ENCODE peak calls at places on chromosome 14, in four cellular contexts. One of them, this sample, is unnamed.

GRCh38 chr14:80264698-80265097 is 53.4 kb upstream of the DIO2 start:
- DNase-seq in NCI-H460: no peak
- DNase-seq in epithelial cell of esophagus: no peak
- DNase-seq in heart left ventricle: no peak
- DNase-seq in this sample: no peak

GRCh38 chr14:44945264-44945663 is 16.5 kb downstream of the KLHL28 start:
- DNase-seq in NCI-H460: no peak
- DNase-seq in epithelial cell of esophagus: no peak
- DNase-seq in heart left ventricle: no peak
- DNase-seq in this sample: no peak

GRCh38 chr14:93941293-93941910 is 14.3 kb downstream of the FAM181A start:
- DNase-seq in NCI-H460: no peak
- DNase-seq in epithelial cell of esophagus: peak
- DNase-seq in heart left ventricle: no peak
- DNase-seq in this sample: no peak

GRCh38 chr14:54610051-54610977 is 43.4 kb downstream of the SAMD4A start:
- DNase-seq in NCI-H460: no peak
- DNase-seq in epithelial cell of esophagus: no peak
- DNase-seq in heart left ventricle: no peak
- DNase-seq in this sample: no peak

GRCh38 chr14:100785338-100785615 is 40.6 kb upstream of the MEG3 start:
- DNase-seq in NCI-H460: no peak
- DNase-seq in epithelial cell of esophagus: no peak
- DNase-seq in heart left ventricle: peak
- DNase-seq in this sample: no peak

GRCh38 chr14:37328673-37329072 is 130.9 kb downstream of the MIPOL1 start:
- DNase-seq in NCI-H460: no peak
- DNase-seq in epithelial cell of esophagus: no peak
- DNase-seq in heart left ventricle: no peak
- DNase-seq in this sample: no peak

GRCh38 chr14:97442363-97442762 is 645.2 kb downstream of the VRK1 start:
- DNase-seq in NCI-H460: no peak
- DNase-seq in epithelial cell of esophagus: no peak
- DNase-seq in heart left ventricle: no peak
- DNase-seq in this sample: no peak

GRCh38 chr14:74438351-74438915 is 12.4 kb upstream of the SYNDIG1L start:
- DNase-seq in NCI-H460: no peak
- DNase-seq in epithelial cell of esophagus: no peak
- DNase-seq in heart left ventricle: no peak
- DNase-seq in this sample: no peak

GRCh38 chr14:101476931-101477553 is 84.3 kb upstream of the DIO3 start:
- DNase-seq in NCI-H460: no peak
- DNase-seq in epithelial cell of esophagus: no peak
- DNase-seq in heart left ventricle: no peak
- DNase-seq in this sample: peak

GRCh38 chr14:39023939-39024871 is 78.8 kb downstream of the SEC23A start:
- DNase-seq in NCI-H460: no peak
- DNase-seq in epithelial cell of esophagus: no peak
- DNase-seq in heart left ventricle: no peak
- DNase-seq in this sample: no peak

GRCh38 chr14:43651896-43652295 is 855.2 kb downstream of the FSCB start:
- DNase-seq in NCI-H460: no peak
- DNase-seq in epithelial cell of esophagus: no peak
- DNase-seq in heart left ventricle: no peak
- DNase-seq in this sample: no peak

GRCh38 chr14:22221508-22221907 is 367.5 kb downstream of the DAD1 start:
- DNase-seq in NCI-H460: peak
- DNase-seq in epithelial cell of esophagus: peak
- DNase-seq in heart left ventricle: no peak
- DNase-seq in this sample: no peak

GRCh38 chr14:92040431-92041040 is 677 bp upstream of the TRIP11 start:
- DNase-seq in NCI-H460: peak
- DNase-seq in epithelial cell of esophagus: peak
- DNase-seq in heart left ventricle: no peak
- DNase-seq in this sample: no peak